ENCODE peak calls at places on chromosomes 13 and 19, in six cellular contexts. E, N, Z, D, L and B are unnamed samples.

GRCh38 chr13:33697936-33698335 is 120.0 kb upstream of the RFC3 start:
- DNase-seq in E (no peak), D (no peak), Z (no peak), N (no peak), L (no peak), B (no peak)

GRCh38 chr19:2983351-2984195 is 6.2 kb downstream of the TLE6 start:
- DNase-seq in N (no peak), Z (no peak), E (peak), D (peak), L (no peak), B (no peak)

GRCh38 chr13:26656919-26657318 is 99.4 kb downstream of the WASF3 start:
- DNase-seq in L (peak), D (peak), Z (no peak), N (no peak), E (peak), B (no peak)

GRCh38 chr19:44954649-44955499 is at the start of gene CLPTM1:
- DNase-seq in D (peak), L (peak), Z (peak), N (peak), E (peak), B (peak)

GRCh38 chr19:55563261-55563690 is 17.4 kb downstream of the ZNF579 start:
- DNase-seq in N (no peak), L (no peak), Z (no peak), D (no peak), E (peak), B (no peak)

GRCh38 chr13:113406321-113407102 is 42.6 kb upstream of the GRTP1 start:
- DNase-seq in D (no peak), L (no peak), E (no peak), Z (no peak), N (no peak), B (no peak)

GRCh38 chr13:108325863-108326262 is 56.3 kb downstream of the TNFSF13B start:
- DNase-seq in N (no peak), Z (no peak), E (no peak), L (no peak), D (peak), B (no peak)

GRCh38 chr19:30171795-30172642 is 200.2 kb upstream of the ZNF536 start:
- DNase-seq in E (no peak), D (no peak), N (no peak), L (no peak), Z (no peak), B (no peak)

GRCh38 chr13:50208826-50209335 is 193.6 kb downstream of the KCNRG start:
- DNase-seq in N (no peak), E (peak), L (peak), D (peak), Z (no peak), B (peak)

GRCh38 chr19:41868120-41868988 is 8.3 kb downstream of the RPS19 start:
- DNase-seq in D (no peak), E (no peak), L (no peak), N (no peak), Z (no peak), B (no peak)

GRCh38 chr13:52906122-52906903 is 57.9 kb upstream of the PCDH8 start:
- DNase-seq in D (no peak), N (no peak), E (no peak), Z (no peak), L (no peak), B (no peak)

GRCh38 chr13:111341886-111342285 is 21.4 kb downstream of the TEX29 start:
- DNase-seq in E (no peak), Z (no peak), L (no peak), D (no peak), N (no peak), B (no peak)

GRCh38 chr13:76812971-76813691 is 73.1 kb downstream of the KCTD12 start:
- DNase-seq in E (peak), Z (no peak), N (no peak), L (no peak), D (no peak), B (no peak)

GRCh38 chr13:76854894-76855293 is 31.3 kb downstream of the KCTD12 start:
- DNase-seq in D (no peak), L (no peak), N (no peak), Z (no peak), E (no peak), B (no peak)

GRCh38 chr13:33227927-33228644 is 57.5 kb downstream of the STARD13 start:
- DNase-seq in N (no peak), E (no peak), Z (no peak), L (no peak), D (no peak), B (no peak)

GRCh38 chr19:56139847-56140582 is 1.1 kb upstream of the ZNF444 start:
- DNase-seq in E (no peak), Z (no peak), N (no peak), L (peak), D (no peak), B (no peak)

GRCh38 chr19:37007587-37008220 is 70.5 kb upstream of the ZNF420 start:
- DNase-seq in L (peak), E (peak), N (peak), D (no peak), Z (peak), B (no peak)

GRCh38 chr19:43619262-43620060 is at the start of gene ZNF428:
- DNase-seq in E (peak), Z (peak), D (peak), L (peak), N (peak), B (peak)

GRCh38 chr13:102555914-102556553 is 40.8 kb upstream of the TPP2 start:
- DNase-seq in Z (no peak), E (peak), D (peak), N (no peak), L (peak), B (peak)

GRCh38 chr19:15177269-15178116 is 23.3 kb downstream of the NOTCH3 start:
- DNase-seq in E (peak), Z (peak), L (peak), N (peak), D (peak), B (peak)

GRCh38 chr13:41520699-41521630 is 63.6 kb downstream of the RGCC start:
- DNase-seq in L (no peak), Z (no peak), N (no peak), E (peak), D (no peak), B (no peak)

GRCh38 chr13:102195566-102196462 is 206.0 kb downstream of the FGF14 start:
- DNase-seq in N (no peak), L (no peak), E (no peak), Z (no peak), D (no peak), B (no peak)

GRCh38 chr19:1284293-1284978 is 1.2 kb upstream of the EFNA2 start:
- DNase-seq in Z (no peak), L (no peak), N (no peak), D (no peak), E (no peak), B (no peak)

GRCh38 chr19:38277549-38277948 is 13.2 kb downstream of the SPINT2 start:
- DNase-seq in N (no peak), E (peak), L (no peak), Z (no peak), D (no peak), B (no peak)

GRCh38 chr13:20702530-20702929 is 969 bp upstream of the IL17D start:
- DNase-seq in E (peak), L (no peak), Z (no peak), N (no peak), D (peak), B (no peak)

GRCh38 chr13:21079761-21080730 is 18.7 kb upstream of the LATS2 start:
- DNase-seq in E (peak), Z (no peak), D (no peak), N (no peak), L (no peak), B (peak)